ENCODE peak calls at places on chromosomes 16 and 17, in ten cellular contexts. One of them, this sample, is unnamed.

GRCh38 chr16:17295948-17296347 is 174.8 kb downstream of the XYLT1 start:
- DNase-seq in HCT116: no peak
- DNase-seq in neural progenitor cell: no peak
- DNase-seq in H1: no peak
- DNase-seq in DND-41: no peak
- DNase-seq in GM23338: no peak
- DNase-seq in K562: no peak
- DNase-seq in GM12878: no peak
- DNase-seq in hepatocyte: no peak
- DNase-seq in endothelial cell of umbilical vein: no peak
- DNase-seq in this sample: no peak

GRCh38 chr16:84941916-84942315 is 69.4 kb downstream of the ZDHHC7 start:
- DNase-seq in HCT116: no peak
- DNase-seq in neural progenitor cell: no peak
- DNase-seq in H1: no peak
- DNase-seq in DND-41: no peak
- DNase-seq in GM23338: no peak
- DNase-seq in K562: no peak
- DNase-seq in GM12878: no peak
- DNase-seq in hepatocyte: peak
- DNase-seq in endothelial cell of umbilical vein: no peak
- DNase-seq in this sample: no peak

GRCh38 chr17:40062347-40063033 is at the start of gene THRA:
- DNase-seq in HCT116: no peak
- DNase-seq in neural progenitor cell: peak
- DNase-seq in H1: peak
- DNase-seq in DND-41: peak
- DNase-seq in GM23338: peak
- DNase-seq in K562: peak
- DNase-seq in GM12878: no peak
- DNase-seq in hepatocyte: peak
- DNase-seq in endothelial cell of umbilical vein: no peak
- DNase-seq in this sample: peak

GRCh38 chr16:815861-816260 is 15.3 kb upstream of the GNG13 start:
- DNase-seq in HCT116: no peak
- DNase-seq in neural progenitor cell: no peak
- DNase-seq in H1: no peak
- DNase-seq in DND-41: no peak
- DNase-seq in GM23338: no peak
- DNase-seq in K562: no peak
- DNase-seq in GM12878: no peak
- DNase-seq in hepatocyte: no peak
- DNase-seq in endothelial cell of umbilical vein: no peak
- DNase-seq in this sample: no peak

GRCh38 chr17:49984283-49984682 is 10.7 kb downstream of the DLX3 start:
- DNase-seq in HCT116: no peak
- DNase-seq in neural progenitor cell: peak
- DNase-seq in H1: no peak
- DNase-seq in DND-41: no peak
- DNase-seq in GM23338: peak
- DNase-seq in K562: no peak
- DNase-seq in GM12878: no peak
- DNase-seq in hepatocyte: no peak
- DNase-seq in endothelial cell of umbilical vein: no peak
- DNase-seq in this sample: no peak

GRCh38 chr17:76013377-76013932 is 12.8 kb downstream of the CDK3 start:
- DNase-seq in HCT116: no peak
- DNase-seq in neural progenitor cell: no peak
- DNase-seq in H1: no peak
- DNase-seq in DND-41: no peak
- DNase-seq in GM23338: no peak
- DNase-seq in K562: no peak
- DNase-seq in GM12878: no peak
- DNase-seq in hepatocyte: no peak
- DNase-seq in endothelial cell of umbilical vein: no peak
- DNase-seq in this sample: no peak

GRCh38 chr17:66461343-66461995 is 159.1 kb downstream of the PRKCA start:
- DNase-seq in HCT116: no peak
- DNase-seq in neural progenitor cell: no peak
- DNase-seq in H1: no peak
- DNase-seq in DND-41: no peak
- DNase-seq in GM23338: no peak
- DNase-seq in K562: no peak
- DNase-seq in GM12878: no peak
- DNase-seq in hepatocyte: no peak
- DNase-seq in endothelial cell of umbilical vein: no peak
- DNase-seq in this sample: no peak

GRCh38 chr17:2700031-2700490 is 11.5 kb downstream of the CLUH start:
- DNase-seq in HCT116: no peak
- DNase-seq in neural progenitor cell: no peak
- DNase-seq in H1: no peak
- DNase-seq in DND-41: no peak
- DNase-seq in GM23338: no peak
- DNase-seq in K562: no peak
- DNase-seq in GM12878: no peak
- DNase-seq in hepatocyte: no peak
- DNase-seq in endothelial cell of umbilical vein: no peak
- DNase-seq in this sample: no peak

GRCh38 chr16:67236551-67237395 is 9.8 kb downstream of the TMEM208 start:
- DNase-seq in HCT116: peak
- DNase-seq in neural progenitor cell: peak
- DNase-seq in H1: peak
- DNase-seq in DND-41: peak
- DNase-seq in GM23338: peak
- DNase-seq in K562: peak
- DNase-seq in GM12878: no peak
- DNase-seq in hepatocyte: peak
- DNase-seq in endothelial cell of umbilical vein: peak
- DNase-seq in this sample: peak

GRCh38 chr16:18039931-18040330 is 296.6 kb downstream of the NPIPA8 start:
- DNase-seq in HCT116: no peak
- DNase-seq in neural progenitor cell: no peak
- DNase-seq in H1: no peak
- DNase-seq in DND-41: peak
- DNase-seq in GM23338: no peak
- DNase-seq in K562: no peak
- DNase-seq in GM12878: no peak
- DNase-seq in hepatocyte: no peak
- DNase-seq in endothelial cell of umbilical vein: no peak
- DNase-seq in this sample: no peak

DNA sequence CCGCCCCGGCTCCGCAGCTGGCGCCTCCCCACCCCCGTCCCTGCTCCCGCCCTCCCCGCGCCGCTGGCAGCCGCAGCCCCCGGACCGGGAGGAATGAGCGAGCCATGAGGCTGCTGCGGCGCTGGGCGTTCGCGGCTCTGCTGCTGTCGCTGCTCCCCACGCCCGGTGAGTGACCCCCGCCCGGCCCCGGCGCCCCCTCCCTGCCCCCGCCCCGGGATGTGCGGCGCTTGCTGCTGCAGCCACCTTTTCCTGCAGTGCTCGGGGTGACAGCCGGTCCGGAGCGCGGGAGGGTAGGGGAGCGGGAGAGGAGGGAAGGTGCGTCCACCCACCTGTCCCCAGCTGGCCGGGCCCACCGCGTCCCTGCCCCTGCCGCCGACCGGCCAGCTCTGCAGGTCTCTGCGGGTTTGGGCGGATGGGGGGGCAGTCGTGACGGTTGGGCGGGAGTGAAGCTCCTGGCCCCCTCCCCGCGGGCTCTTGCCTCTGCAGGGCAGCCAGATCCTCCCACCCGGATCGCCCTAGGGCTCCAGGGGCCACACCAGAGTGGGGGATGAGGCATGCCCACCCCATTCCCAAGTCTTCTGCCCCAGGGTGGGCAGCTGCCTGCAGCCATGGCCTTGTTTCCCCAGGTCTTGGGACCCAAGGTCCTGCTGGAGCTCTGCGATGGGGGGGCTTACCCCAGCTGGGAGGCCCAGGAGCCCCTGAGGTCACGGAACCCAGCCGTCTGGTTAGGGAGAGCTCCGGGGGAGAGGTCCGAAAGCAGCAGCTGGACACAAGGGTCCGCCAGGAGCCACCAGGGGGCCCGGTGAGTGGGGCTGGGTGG is 518 bp downstream of the ADAM11 start:
- DNase-seq in HCT116: no peak
- DNase-seq in neural progenitor cell: peak
- DNase-seq in H1: no peak
- DNase-seq in DND-41: no peak
- DNase-seq in GM23338: no peak
- DNase-seq in K562: peak
- DNase-seq in GM12878: no peak
- DNase-seq in hepatocyte: no peak
- DNase-seq in endothelial cell of umbilical vein: no peak
- DNase-seq in this sample: no peak
- TF ChIP-seq EZH2 in HCT116: no peak
- TF ChIP-seq EZH2 in neural progenitor cell: no peak
- TF ChIP-seq EZH2 in H1: peak
- TF ChIP-seq EZH2 in DND-41: peak
- TF ChIP-seq EZH2 in GM23338: peak
- TF ChIP-seq EZH2 in K562: no peak
- TF ChIP-seq EZH2 in GM12878: no peak
- TF ChIP-seq EZH2 in hepatocyte: no peak
- TF ChIP-seq EZH2 in endothelial cell of umbilical vein: no peak
- TF ChIP-seq EZH2 in this sample: no peak

DNA sequence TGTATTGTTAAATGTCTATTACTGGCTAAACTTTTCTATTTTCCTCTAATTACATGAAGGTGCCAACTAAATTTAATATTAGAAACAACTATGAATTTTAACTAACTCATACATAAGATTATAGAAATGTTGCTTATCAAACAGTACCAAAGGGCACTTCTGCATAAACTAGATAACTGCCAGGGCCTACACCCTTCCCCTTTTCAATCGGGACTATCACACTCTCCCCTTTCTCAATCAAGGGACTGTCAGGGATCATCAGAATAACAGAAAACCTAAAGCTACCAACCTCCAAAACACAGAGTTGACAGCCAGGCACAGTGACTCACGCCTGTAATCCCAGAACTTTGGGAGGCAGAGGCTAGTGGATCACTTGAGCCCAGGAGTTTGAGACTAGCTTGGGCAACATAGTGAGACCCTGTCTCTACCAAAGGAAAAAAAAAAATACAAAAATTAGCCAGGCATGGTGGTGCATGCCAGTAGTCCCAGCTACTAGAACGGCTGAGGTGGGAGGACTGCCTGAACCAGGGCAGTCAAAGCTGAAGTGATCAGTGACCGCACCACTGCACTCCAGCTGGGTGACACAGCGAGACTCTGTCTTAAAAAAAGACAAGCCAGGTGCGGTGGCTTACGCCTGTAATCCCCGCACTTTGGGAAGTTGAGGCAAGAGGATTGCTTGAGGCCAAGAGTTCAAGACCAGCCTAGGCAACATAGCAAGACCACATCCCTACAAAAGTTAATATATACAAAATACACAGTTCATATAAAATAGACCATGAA is 3.2 kb upstream of the PHLPP2 start:
- DNase-seq in HCT116: no peak
- DNase-seq in neural progenitor cell: no peak
- DNase-seq in H1: no peak
- DNase-seq in DND-41: no peak
- DNase-seq in GM23338: no peak
- DNase-seq in K562: peak
- DNase-seq in GM12878: no peak
- DNase-seq in hepatocyte: no peak
- DNase-seq in endothelial cell of umbilical vein: no peak
- DNase-seq in this sample: no peak
- H3K27ac ChIP-seq in HCT116: no peak
- H3K27ac ChIP-seq in neural progenitor cell: no peak
- H3K27ac ChIP-seq in H1: no peak
- H3K27ac ChIP-seq in DND-41: no peak
- H3K27ac ChIP-seq in GM23338: peak
- H3K27ac ChIP-seq in K562: no peak
- H3K27ac ChIP-seq in GM12878: peak
- H3K27ac ChIP-seq in hepatocyte: no peak
- H3K27ac ChIP-seq in endothelial cell of umbilical vein: no peak
- H3K27ac ChIP-seq in this sample: no peak

GRCh38 chr16:70781800-70782199 is 19.2 kb downstream of the VAC14 start:
- DNase-seq in HCT116: no peak
- DNase-seq in neural progenitor cell: no peak
- DNase-seq in H1: no peak
- DNase-seq in DND-41: no peak
- DNase-seq in GM23338: no peak
- DNase-seq in K562: no peak
- DNase-seq in GM12878: no peak
- DNase-seq in hepatocyte: no peak
- DNase-seq in endothelial cell of umbilical vein: no peak
- DNase-seq in this sample: no peak
- TF ChIP-seq CTCF in HCT116: no peak
- TF ChIP-seq CTCF in neural progenitor cell: no peak
- TF ChIP-seq CTCF in H1: no peak
- TF ChIP-seq CTCF in DND-41: no peak
- TF ChIP-seq CTCF in GM23338: no peak
- TF ChIP-seq CTCF in K562: no peak
- TF ChIP-seq CTCF in GM12878: no peak
- TF ChIP-seq CTCF in hepatocyte: no peak
- TF ChIP-seq CTCF in endothelial cell of umbilical vein: no peak
- TF ChIP-seq CTCF in this sample: no peak

DNA sequence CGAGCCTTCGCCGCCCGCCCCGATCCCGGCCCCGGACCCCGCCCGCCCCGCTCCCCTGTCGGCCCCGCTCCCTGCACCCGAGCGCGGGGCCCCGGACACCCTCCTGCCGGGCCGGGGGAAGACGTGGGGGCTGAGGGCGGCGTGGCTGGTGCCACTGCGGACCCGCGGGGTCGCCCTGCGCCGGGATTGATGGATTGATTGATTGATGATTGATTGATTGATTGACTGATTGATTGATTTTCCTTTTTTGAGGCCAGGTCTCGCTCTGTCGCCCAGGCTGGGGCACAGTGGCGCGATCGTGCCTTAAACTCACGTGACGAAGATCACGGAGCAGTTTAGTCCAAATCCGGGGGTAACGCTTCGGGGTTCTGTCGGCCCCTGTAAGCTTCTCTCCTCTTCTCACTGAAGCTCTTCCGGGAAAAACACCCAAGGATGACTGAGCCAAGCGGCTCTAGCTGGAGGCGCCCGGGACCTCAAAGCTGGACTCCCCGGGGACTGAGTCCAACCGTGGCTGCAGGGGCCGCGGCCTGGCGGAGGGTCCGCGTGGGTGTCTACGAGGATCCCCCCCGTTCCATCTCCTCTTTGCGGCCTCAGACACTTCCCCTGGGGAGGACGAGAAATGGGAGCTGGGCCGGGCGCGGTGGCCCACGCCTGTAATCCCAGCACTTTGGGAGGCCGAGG is 40.2 kb upstream of the BHLHA9 start:
- DNase-seq in HCT116: no peak
- DNase-seq in neural progenitor cell: no peak
- DNase-seq in H1: no peak
- DNase-seq in DND-41: no peak
- DNase-seq in GM23338: no peak
- DNase-seq in K562: no peak
- DNase-seq in GM12878: no peak
- DNase-seq in hepatocyte: no peak
- DNase-seq in endothelial cell of umbilical vein: no peak
- DNase-seq in this sample: no peak
- TF ChIP-seq EZH2 in HCT116: no peak
- TF ChIP-seq EZH2 in neural progenitor cell: peak
- TF ChIP-seq EZH2 in H1: no peak
- TF ChIP-seq EZH2 in DND-41: no peak
- TF ChIP-seq EZH2 in GM23338: peak
- TF ChIP-seq EZH2 in K562: no peak
- TF ChIP-seq EZH2 in GM12878: no peak
- TF ChIP-seq EZH2 in hepatocyte: peak
- TF ChIP-seq EZH2 in endothelial cell of umbilical vein: no peak
- TF ChIP-seq EZH2 in this sample: no peak

GRCh38 chr16:9778879-9779278 is 403.3 kb downstream of the GRIN2A start:
- DNase-seq in HCT116: no peak
- DNase-seq in neural progenitor cell: peak
- DNase-seq in H1: no peak
- DNase-seq in DND-41: no peak
- DNase-seq in GM23338: peak
- DNase-seq in K562: no peak
- DNase-seq in GM12878: no peak
- DNase-seq in hepatocyte: no peak
- DNase-seq in endothelial cell of umbilical vein: no peak
- DNase-seq in this sample: no peak
- H3K27ac ChIP-seq in HCT116: no peak
- H3K27ac ChIP-seq in neural progenitor cell: no peak
- H3K27ac ChIP-seq in H1: no peak
- H3K27ac ChIP-seq in DND-41: no peak
- H3K27ac ChIP-seq in GM23338: no peak
- H3K27ac ChIP-seq in K562: no peak
- H3K27ac ChIP-seq in GM12878: no peak
- H3K27ac ChIP-seq in hepatocyte: no peak
- H3K27ac ChIP-seq in endothelial cell of umbilical vein: no peak
- H3K27ac ChIP-seq in this sample: no peak